ENCODE peak calls at places on chromosomes 12 and 14, in seven cellular contexts. B is progenitor cell of endocrine pancreas, T is colonic mucosa, P is choroid plexus epithelial cell, Q is foreskin fibroblast, U is dorsolateral prefrontal cortex, C is cardiac fibroblast. X is an unnamed sample.

GRCh38 chr12:104665296-104665695 is 208.5 kb downstream of the CHST11 start:
- DNase-seq in T (no peak), Q (no peak), U (no peak), B (no peak), P (no peak), C (no peak), X (no peak)

GRCh38 chr12:132338781-132339180 is 9.4 kb upstream of the GALNT9 start:
- DNase-seq in B (no peak), Q (no peak), U (no peak), P (no peak), C (no peak), T (no peak), X (no peak)

GRCh38 chr14:65940056-65940735 is 527.7 kb downstream of the FUT8 start:
- DNase-seq in P (no peak), T (no peak), Q (no peak), B (no peak), U (no peak), C (no peak), X (peak)

GRCh38 chr14:100129161-100129589 is 30.3 kb downstream of the DEGS2 start:
- DNase-seq in T (no peak), C (peak), Q (peak), B (no peak), P (peak), U (no peak), X (no peak)

GRCh38 chr12:82449179-82449578 is 90.8 kb downstream of the METTL25 start:
- DNase-seq in C (no peak), Q (peak), P (no peak), T (no peak), U (no peak), B (no peak), X (no peak)

GRCh38 chr12:31872831-31873604 is 86.2 kb upstream of the RESF1 start:
- DNase-seq in B (no peak), U (no peak), C (no peak), P (no peak), Q (no peak), T (no peak), X (no peak)

GRCh38 chr12:85155791-85156190 is 119.6 kb downstream of the LRRIQ1 start:
- DNase-seq in Q (peak), B (no peak), T (no peak), C (peak), P (peak), U (no peak), X (no peak)

GRCh38 chr14:50775357-50775756 is 55.6 kb downstream of the NIN start:
- DNase-seq in Q (peak), P (peak), B (no peak), U (no peak), T (no peak), C (peak), X (peak)

GRCh38 chr12:11621797-11622423 is 27.6 kb upstream of the ETV6 start:
- DNase-seq in P (peak), U (peak), B (no peak), T (no peak), Q (peak), C (peak), X (no peak)

GRCh38 chr12:116274552-116275375 is 2.7 kb downstream of the MED13L start:
- DNase-seq in B (no peak), U (no peak), P (no peak), T (no peak), C (no peak), Q (no peak), X (no peak)

GRCh38 chr12:2855546-2855945 is 1.3 kb downstream of the TEX52 start:
- DNase-seq in B (no peak), C (no peak), T (no peak), Q (no peak), U (no peak), P (no peak), X (no peak)

GRCh38 chr12:98725481-98726247 is 80.6 kb downstream of the APAF1 start:
- DNase-seq in Q (peak), B (no peak), C (peak), U (peak), P (peak), T (no peak), X (peak)

GRCh38 chr14:72616811-72617210 is 277.1 kb downstream of the DPF3 start:
- DNase-seq in B (no peak), T (peak), Q (no peak), C (no peak), U (no peak), P (no peak), X (no peak)

GRCh38 chr12:58787021-58787760 is 133.1 kb downstream of the LRIG3 start:
- DNase-seq in Q (peak), U (no peak), P (peak), T (no peak), C (no peak), B (no peak), X (no peak)

GRCh38 chr12:122965851-122966742 is at the start of gene ABCB9:
- DNase-seq in U (peak), P (peak), B (peak), C (peak), Q (peak), T (peak), X (no peak)

GRCh38 chr12:121786441-121786825 is 7.1 kb downstream of the RHOF start:
- DNase-seq in C (peak), U (no peak), P (peak), T (peak), B (no peak), Q (peak), X (peak)

GRCh38 chr12:5648692-5649338 is 216.9 kb downstream of the NTF3 start:
- DNase-seq in C (peak), U (no peak), P (peak), Q (peak), T (peak), B (peak), X (peak)

GRCh38 chr12:25054783-25055144 is 105.9 kb upstream of the BCAT1 start:
- DNase-seq in Q (peak), C (no peak), B (no peak), P (peak), T (no peak), U (no peak), X (no peak)

GRCh38 chr14:31884776-31885379 is 192.2 kb upstream of the ARHGAP5 start:
- DNase-seq in P (peak), T (no peak), B (no peak), C (peak), Q (peak), U (no peak), X (no peak)

GRCh38 chr14:92472860-92473259 is 40.7 kb upstream of the RIN3 start:
- DNase-seq in Q (no peak), B (no peak), C (no peak), U (no peak), T (no peak), P (no peak), X (no peak)

GRCh38 chr12:65634626-65635331 is 189.5 kb upstream of the HMGA2 start:
- DNase-seq in U (no peak), C (peak), P (peak), B (no peak), T (no peak), Q (peak), X (no peak)

GRCh38 chr12:84506317-84506716 is 406.3 kb downstream of the SLC6A15 start:
- DNase-seq in B (no peak), Q (no peak), C (peak), U (no peak), T (no peak), P (no peak), X (no peak)

GRCh38 chr12:33663000-33663654 is 223.5 kb upstream of the SYT10 start:
- DNase-seq in P (no peak), C (no peak), B (no peak), Q (no peak), T (no peak), U (no peak), X (no peak)

GRCh38 chr14:86464386-86464785 is 934.4 kb downstream of the FLRT2 start:
- DNase-seq in Q (peak), U (no peak), C (no peak), P (no peak), T (no peak), B (no peak), X (no peak)

GRCh38 chr14:86457729-86458128 is 927.8 kb downstream of the FLRT2 start:
- DNase-seq in C (no peak), Q (no peak), P (no peak), B (no peak), T (no peak), U (no peak), X (no peak)

GRCh38 chr14:86462193-86462592 is 932.2 kb downstream of the FLRT2 start:
- DNase-seq in T (peak), P (peak), U (no peak), B (no peak), C (peak), Q (peak), X (peak)
- TF ChIP-seq CTCF in T (no peak), P (peak), U (no peak), B (peak), C (peak), Q (peak), X (peak)

GRCh38 chr14:52090936-52091335 is 22.1 kb upstream of the NID2 start:
- DNase-seq in U (no peak), B (no peak), Q (no peak), T (no peak), C (no peak), P (no peak), X (no peak)

GRCh38 chr14:52086755-52087154 is 17.9 kb upstream of the NID2 start:
- DNase-seq in U (no peak), C (no peak), P (peak), T (no peak), Q (no peak), B (no peak), X (no peak)

GRCh38 chr14:52094871-52095270 is 26.0 kb upstream of the NID2 start:
- DNase-seq in P (no peak), T (no peak), B (no peak), C (no peak), U (no peak), Q (peak), X (no peak)

GRCh38 chr14:52091913-52092312 is 23.1 kb upstream of the NID2 start:
- DNase-seq in T (no peak), B (no peak), C (peak), U (no peak), Q (no peak), P (no peak), X (no peak)

GRCh38 chr14:52089208-52089607 is 20.3 kb upstream of the NID2 start:
- DNase-seq in T (no peak), U (no peak), C (peak), Q (no peak), B (no peak), P (no peak), X (no peak)
- TF ChIP-seq CTCF in T (no peak), U (no peak), C (no peak), Q (no peak), B (no peak), P (no peak), X (no peak)

DNA sequence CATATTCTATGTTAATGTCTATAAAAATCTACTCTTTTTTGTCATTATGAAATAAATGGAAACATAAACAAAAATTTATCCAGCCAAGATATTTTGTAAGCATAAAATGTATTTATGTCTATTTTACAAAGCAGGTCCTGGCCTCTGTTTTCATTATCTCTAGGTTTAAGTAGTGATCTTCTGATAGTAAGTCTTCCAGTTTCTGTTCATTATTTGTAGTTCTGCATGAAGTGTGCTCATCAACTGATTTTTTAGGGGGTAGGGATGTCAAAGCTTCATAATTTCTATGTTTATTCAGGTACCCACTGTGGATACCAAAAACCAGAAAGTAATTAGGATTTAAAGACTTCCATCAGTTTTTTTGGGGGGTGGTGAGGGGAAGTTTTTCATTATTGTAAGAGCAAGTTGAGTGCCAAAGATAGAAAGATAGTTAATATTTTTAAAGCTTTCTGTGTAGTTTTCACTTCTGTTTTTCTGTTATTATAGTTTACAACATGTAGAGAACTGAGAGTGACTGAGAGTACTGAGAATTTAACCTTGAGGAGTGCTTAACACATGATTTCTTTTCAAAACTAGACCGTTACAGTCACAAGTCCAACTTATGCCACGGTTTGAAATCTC is 30.6 kb upstream of the LMO3 start:
- DNase-seq in T (no peak), U (no peak), C (no peak), B (no peak), P (no peak), Q (no peak), X (no peak)
- TF ChIP-seq CTCF in T (no peak), U (no peak), C (no peak), B (no peak), P (no peak), Q (no peak), X (no peak)

DNA sequence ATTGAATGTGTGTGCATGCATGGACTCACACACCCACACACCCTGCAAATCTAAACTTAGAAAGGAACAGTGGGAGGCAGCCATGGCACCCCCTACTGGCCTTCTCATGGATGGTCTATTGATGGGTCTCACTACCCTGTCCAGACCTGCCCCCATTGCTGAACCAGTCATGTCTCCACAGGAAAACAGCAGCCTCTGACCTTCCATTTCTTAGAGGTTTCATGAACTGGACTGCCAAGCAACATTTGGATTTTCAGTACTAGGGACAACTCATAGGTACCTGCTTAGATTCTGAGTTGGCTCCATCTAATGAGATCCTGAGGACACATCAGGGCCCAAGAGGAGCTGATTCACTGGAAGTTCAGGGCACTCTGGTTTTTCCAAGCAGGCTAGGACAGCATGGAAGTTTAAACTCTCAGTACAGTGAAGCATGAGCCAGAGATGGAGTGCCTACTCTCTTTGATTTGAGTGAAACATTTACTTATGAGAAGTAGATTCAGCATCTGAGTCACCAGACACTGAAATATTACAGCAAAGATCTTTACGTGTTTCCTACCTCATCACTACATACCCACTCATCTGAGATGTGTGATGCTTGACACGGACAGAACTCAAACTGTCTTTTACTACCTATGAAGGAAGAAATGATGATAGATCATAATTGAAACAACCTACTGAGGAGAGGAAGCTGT is 98.9 kb upstream of the PLEKHG7 start:
- DNase-seq in P (no peak), Q (peak), T (no peak), C (no peak), B (no peak), U (no peak), X (no peak)
- TF ChIP-seq CTCF in P (peak), Q (no peak), T (no peak), C (peak), B (peak), U (no peak), X (peak)

DNA sequence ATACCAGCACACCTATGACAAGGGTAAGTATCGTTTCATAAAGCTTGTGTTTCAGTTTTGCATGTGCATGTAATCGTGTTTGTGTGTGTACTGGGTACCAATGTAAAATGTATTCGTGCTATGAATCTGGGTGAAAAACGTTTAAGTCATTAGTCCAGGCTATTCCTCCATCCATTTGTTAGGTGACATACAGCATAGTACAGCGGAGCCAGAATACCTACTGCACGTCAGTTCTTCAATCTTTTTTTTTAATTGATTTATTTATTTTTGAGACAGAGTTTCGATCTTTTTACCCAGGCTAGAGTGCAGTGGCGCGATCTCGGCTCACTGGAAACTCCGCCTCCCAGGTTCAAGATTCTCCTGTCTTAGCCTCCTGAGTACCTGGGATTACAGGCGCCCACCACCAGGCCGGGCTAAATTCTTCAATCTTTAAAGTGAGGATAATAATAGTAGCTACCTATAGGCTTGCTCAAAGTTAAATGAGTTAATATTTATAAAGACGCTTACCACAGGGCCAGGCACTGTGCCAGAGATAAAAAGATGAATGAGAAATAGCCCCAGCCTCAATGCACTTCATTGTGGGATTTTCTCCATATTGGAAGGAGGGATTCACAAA is 647 bp upstream of the RPS26 start:
- DNase-seq in T (peak), B (no peak), P (no peak), C (no peak), Q (no peak), U (no peak), X (no peak)
- TF ChIP-seq CTCF in T (no peak), B (no peak), P (no peak), C (no peak), Q (no peak), U (no peak), X (no peak)

GRCh38 chr14:59262717-59263469 is 74.4 kb downstream of the DAAM1 start:
- DNase-seq in U (no peak), B (no peak), P (no peak), Q (no peak), T (peak), C (no peak), X (no peak)
- TF ChIP-seq CTCF in U (no peak), B (peak), P (peak), Q (no peak), T (peak), C (peak), X (no peak)

GRCh38 chr14:70660967-70661871 is 19.5 kb downstream of the TTC9 start:
- DNase-seq in P (no peak), U (no peak), T (peak), C (no peak), Q (no peak), B (no peak), X (no peak)
- TF ChIP-seq CTCF in P (no peak), U (no peak), T (no peak), C (no peak), Q (no peak), B (no peak), X (no peak)

GRCh38 chr14:34501997-34502396 is 37.5 kb downstream of the EAPP start:
- DNase-seq in U (no peak), B (no peak), C (peak), T (no peak), P (peak), Q (peak), X (no peak)

GRCh38 chr14:34496007-34496678 is 34.1 kb upstream of the SPTSSA start:
- DNase-seq in C (peak), P (no peak), T (no peak), Q (no peak), B (no peak), U (no peak), X (no peak)

GRCh38 chr14:34501004-34501580 is 38.4 kb downstream of the EAPP start:
- DNase-seq in C (no peak), T (no peak), Q (no peak), B (no peak), U (no peak), P (peak), X (no peak)

GRCh38 chr14:34496679-34497513 is 34.9 kb upstream of the SPTSSA start:
- DNase-seq in Q (peak), C (peak), U (peak), B (no peak), P (peak), T (peak), X (peak)

GRCh38 chr14:34498684-34499412 is 36.8 kb upstream of the SPTSSA start:
- DNase-seq in T (peak), U (no peak), B (no peak), P (peak), Q (no peak), C (peak), X (peak)
- TF ChIP-seq CTCF in T (peak), U (peak), B (peak), P (peak), Q (peak), C (peak), X (peak)

GRCh38 chr12:39672976-39673375 is 53.4 kb upstream of the ABCD2 start:
- DNase-seq in T (no peak), P (no peak), Q (no peak), U (no peak), B (no peak), C (no peak), X (no peak)

GRCh38 chr12:39671898-39672875 is 52.6 kb upstream of the ABCD2 start:
- DNase-seq in U (no peak), B (no peak), C (no peak), T (no peak), Q (no peak), P (no peak), X (no peak)

DNA sequence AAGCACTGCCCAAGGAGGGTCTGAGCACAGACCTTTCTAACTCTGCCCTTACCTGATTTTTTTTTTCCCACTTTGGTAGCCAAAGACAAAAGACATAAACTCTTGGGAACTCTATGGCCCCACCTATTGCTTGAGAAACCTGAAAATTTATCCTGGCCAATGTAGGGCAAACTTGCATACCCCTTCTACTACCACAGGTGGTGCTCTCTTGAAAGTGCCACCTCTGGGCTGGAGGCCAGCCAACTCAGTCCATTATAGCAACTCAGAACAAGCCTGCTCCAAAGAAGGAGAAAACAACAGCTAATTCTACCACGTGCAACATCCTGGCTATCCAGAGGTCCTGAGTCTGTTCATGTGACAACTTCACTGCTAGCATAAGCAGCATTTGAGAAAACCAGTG is 55.7 kb upstream of the ABCD2 start:
- DNase-seq in U (no peak), C (no peak), P (no peak), Q (no peak), B (no peak), T (no peak), X (no peak)
- TF ChIP-seq CTCF in U (no peak), C (no peak), P (no peak), Q (no peak), B (no peak), T (no peak), X (no peak)